ENCODE peak calls at places on chromosomes 3 and 15, in seven cellular contexts. U, A, T, V, H, P and J are unnamed samples.

GRCh38 chr3:72739521-72740466 is 108.5 kb downstream of the SHQ1 start:
- DNase-seq in U (no peak), A (no peak), T (no peak), V (no peak), H (no peak), P (no peak), J (no peak)

GRCh38 chr3:14640157-14640562 is 11.4 kb upstream of the CCDC174 start:
- DNase-seq in U (no peak), A (no peak), T (no peak), V (no peak), H (no peak), P (no peak), J (no peak)

GRCh38 chr3:16311960-16312451 is 47.0 kb downstream of the OXNAD1 start:
- DNase-seq in U (no peak), A (no peak), T (no peak), V (peak; percentile 62), H (peak; percentile 76), P (no peak), J (no peak)

GRCh38 chr15:87267798-87268197 is 988.7 kb downstream of the NTRK3 start:
- DNase-seq in U (no peak), A (no peak), T (no peak), V (no peak), H (no peak), P (no peak), J (no peak)

GRCh38 chr15:58466566-58466965 is 34.8 kb downstream of the LIPC start:
- DNase-seq in U (no peak), A (no peak), T (no peak), V (no peak), H (no peak), P (no peak), J (no peak)

GRCh38 chr3:123419850-123420292 is 29.0 kb downstream of the ADCY5 start:
- DNase-seq in U (no peak), A (no peak), T (no peak), V (no peak), H (no peak), P (no peak), J (no peak)

GRCh38 chr3:12198301-12198700 is 39.6 kb upstream of the TIMP4 start:
- DNase-seq in U (no peak), A (no peak), T (no peak), V (no peak), H (no peak), P (no peak), J (no peak)

GRCh38 chr15:92693922-92694331 is 38.4 kb upstream of the FAM174B start:
- DNase-seq in U (no peak), A (peak; percentile 71), T (peak; percentile 17), V (peak; percentile 15), H (no peak), P (peak; percentile 61), J (peak; percentile 75)

GRCh38 chr3:187987162-187987561 is 166.8 kb upstream of the LPP start:
- DNase-seq in U (no peak), A (no peak), T (no peak), V (no peak), H (no peak), P (no peak), J (no peak)

GRCh38 chr15:65595960-65596359 is 15.0 kb downstream of the INTS14 start:
- DNase-seq in U (no peak), A (peak; percentile 61), T (no peak), V (peak; percentile 17), H (peak; percentile 30), P (peak; percentile 35), J (peak; percentile 41)

GRCh38 chr15:51731549-51732267 is 5.7 kb downstream of the LYSMD2 start:
- DNase-seq in U (no peak), A (no peak), T (no peak), V (peak; percentile 57), H (peak; percentile 57), P (no peak), J (no peak)

GRCh38 chr3:10883478-10884234 is 67.6 kb downstream of the SLC6A11 start:
- DNase-seq in U (no peak), A (peak; percentile 73), T (peak; percentile 0), V (peak; percentile 26), H (peak; percentile 21), P (peak; percentile 31), J (peak; percentile 69)

GRCh38 chr15:29309139-29309538 is 39.5 kb upstream of the NSMCE3 start:
- DNase-seq in U (no peak), A (no peak), T (no peak), V (no peak), H (no peak), P (no peak), J (no peak)

GRCh38 chr3:66483006-66483928 is 17.6 kb downstream of the LRIG1 start:
- DNase-seq in U (no peak), A (peak; percentile 34), T (peak; percentile 38), V (no peak), H (no peak), P (no peak), J (peak; percentile 45)

GRCh38 chr15:45921978-45922377 is 287.1 kb downstream of the SQOR start:
- DNase-seq in U (no peak), A (no peak), T (no peak), V (no peak), H (no peak), P (no peak), J (no peak)

GRCh38 chr15:78695849-78696248 is 54.8 kb upstream of the CHRNB4 start:
- DNase-seq in U (no peak), A (peak; percentile 37), T (no peak), V (no peak), H (peak; percentile 8), P (no peak), J (no peak)

GRCh38 chr15:63104727-63105126 is 16.9 kb upstream of the LACTB start:
- DNase-seq in U (no peak), A (no peak), T (no peak), V (no peak), H (no peak), P (no peak), J (no peak)

GRCh38 chr3:25689226-25689625 is 24.5 kb upstream of the TOP2B start:
- DNase-seq in U (no peak), A (no peak), T (no peak), V (no peak), H (no peak), P (no peak), J (no peak)

GRCh38 chr3:89043406-89043947 is 63.9 kb upstream of the EPHA3 start:
- DNase-seq in U (no peak), A (no peak), T (no peak), V (no peak), H (no peak), P (no peak), J (no peak)

GRCh38 chr15:75176404-75176761 is 25.3 kb upstream of the C15orf39 start:
- DNase-seq in U (no peak), A (no peak), T (no peak), V (no peak), H (no peak), P (no peak), J (no peak)

GRCh38 chr3:122245513-122246174 is 62.2 kb downstream of the CASR start:
- DNase-seq in U (no peak), A (no peak), T (no peak), V (no peak), H (no peak), P (no peak), J (no peak)

GRCh38 chr3:133514418-133514817 is 59.1 kb upstream of the CDV3 start:
- DNase-seq in U (no peak), A (no peak), T (no peak), V (no peak), H (no peak), P (no peak), J (no peak)

GRCh38 chr3:140499114-140499757 is 178.6 kb upstream of the TRIM42 start:
- DNase-seq in U (no peak), A (no peak), T (peak; percentile 1), V (no peak), H (no peak), P (no peak), J (peak; percentile 47)

GRCh38 chr15:87597346-87598052 is 659.0 kb downstream of the NTRK3 start:
- DNase-seq in U (no peak), A (no peak), T (no peak), V (peak; percentile 49), H (peak; percentile 77), P (no peak), J (no peak)

GRCh38 chr3:24165583-24165982 is 220.5 kb downstream of the NR1D2 start:
- DNase-seq in U (no peak), A (no peak), T (no peak), V (no peak), H (no peak), P (no peak), J (no peak)

GRCh38 chr3:143228405-143228804 is 108.8 kb downstream of the CHST2 start:
- DNase-seq in U (no peak), A (no peak), T (no peak), V (no peak), H (no peak), P (no peak), J (no peak)

GRCh38 chr15:101126618-101127502 is 125.0 kb downstream of the CHSY1 start:
- DNase-seq in U (no peak), A (no peak), T (peak; percentile 33), V (peak; percentile 45), H (peak; percentile 43), P (no peak), J (peak; percentile 53)

GRCh38 chr15:38074029-38074428 is 139.6 kb downstream of the TMCO5A start:
- DNase-seq in U (no peak), A (no peak), T (no peak), V (no peak), H (no peak), P (no peak), J (no peak)

GRCh38 chr3:127604546-127605165 is 6.4 kb downstream of the MCM2 start:
- DNase-seq in U (no peak), A (no peak), T (no peak), V (no peak), H (no peak), P (no peak), J (no peak)